ENCODE peak calls at places on chromosome 10, in eight cellular contexts. X is A172, E is Panc1, V is OCI-LY7, R is spleen, A is NCI-H1930, T is endothelial cell, B is GM04503. M is an unnamed sample.

GRCh38 chr10:65325913-65326312 is 1599.9 kb upstream of the LRRTM3 start:
- DNase-seq in A (no peak), T (no peak), X (no peak), R (no peak), E (no peak), B (no peak), V (no peak), M (no peak)

GRCh38 chr10:38054361-38054797 is 39.8 kb upstream of the ZNF37A start:
- DNase-seq in A (no peak), T (no peak), B (peak), R (no peak), X (no peak), V (no peak), E (no peak), M (no peak)

GRCh38 chr10:102072867-102073527 is 7.8 kb downstream of the HPS6 start:
- DNase-seq in V (peak), X (peak), B (no peak), T (peak), E (peak), A (peak), R (peak), M (peak)

GRCh38 chr10:133009218-133009954 is 67.0 kb upstream of the CFAP46 start:
- DNase-seq in A (no peak), B (no peak), X (peak), T (no peak), R (peak), E (no peak), V (no peak), M (no peak)

GRCh38 chr10:72261323-72262018 is 12.3 kb upstream of the DDIT4 start:
- DNase-seq in T (peak), V (peak), R (no peak), X (no peak), A (no peak), B (no peak), E (no peak), M (no peak)

GRCh38 chr10:15027741-15028140 is 16.0 kb upstream of the OLAH start:
- DNase-seq in R (no peak), V (no peak), A (no peak), X (no peak), T (no peak), E (no peak), B (no peak), M (no peak)

GRCh38 chr10:17607603-17608332 is 9.4 kb downstream of the HACD1 start:
- DNase-seq in E (no peak), A (no peak), T (no peak), V (peak), X (peak), R (no peak), B (no peak), M (peak)

GRCh38 chr10:123287594-123288247 is 133.5 kb downstream of the BUB3 start:
- DNase-seq in B (no peak), R (no peak), T (no peak), E (peak), X (peak), A (no peak), V (no peak), M (no peak)

GRCh38 chr10:34811968-34812514 is 3.1 kb downstream of the PARD3 start:
- DNase-seq in X (no peak), V (no peak), R (no peak), B (no peak), T (no peak), A (no peak), E (no peak), M (no peak)

GRCh38 chr10:71804067-71804466 is 30.7 kb upstream of the VSIR start:
- DNase-seq in R (peak), B (no peak), T (no peak), X (no peak), E (no peak), A (no peak), V (no peak), M (no peak)

GRCh38 chr10:17185873-17186272 is 15.6 kb downstream of the TRDMT1 start:
- DNase-seq in A (no peak), V (no peak), T (no peak), X (no peak), B (no peak), R (no peak), E (no peak), M (no peak)

GRCh38 chr10:72812798-72813430 is 80.6 kb upstream of the OIT3 start:
- DNase-seq in V (no peak), X (peak), R (no peak), T (no peak), E (peak), B (peak), A (no peak), M (no peak)

GRCh38 chr10:133532871-133533270 is 5.7 kb downstream of the CYP2E1 start:
- DNase-seq in R (no peak), B (no peak), T (no peak), A (no peak), V (no peak), E (no peak), X (no peak), M (no peak)

GRCh38 chr10:23399701-23400144 is 39.2 kb upstream of the OTUD1 start:
- DNase-seq in E (peak), T (no peak), R (no peak), X (peak), B (peak), A (no peak), V (no peak), M (no peak)

GRCh38 chr10:7409045-7409731 is 1.6 kb downstream of the SFMBT2 start:
- DNase-seq in A (no peak), R (peak), T (peak), B (no peak), V (peak), X (no peak), E (no peak), M (no peak)

GRCh38 chr10:71621783-71622526 is 97.6 kb downstream of the C10orf105 start:
- DNase-seq in A (no peak), X (peak), B (no peak), R (no peak), V (peak), E (no peak), T (no peak), M (no peak)

GRCh38 chr10:62024026-62024701 is 122.7 kb downstream of the ARID5B start:
- DNase-seq in V (no peak), X (peak), E (no peak), R (no peak), B (no peak), T (no peak), A (no peak), M (no peak)

GRCh38 chr10:11551915-11552602 is 59.4 kb downstream of the USP6NL start:
- DNase-seq in E (peak), R (no peak), X (peak), A (no peak), B (peak), V (no peak), T (no peak), M (no peak)

GRCh38 chr10:50990568-50991495 is 83.5 kb upstream of the PRKG1 start:
- DNase-seq in E (no peak), A (no peak), R (no peak), X (no peak), V (no peak), B (no peak), T (peak), M (no peak)

GRCh38 chr10:67665491-67665890 is 30.5 kb downstream of the CTNNA3 start:
- DNase-seq in E (peak), A (no peak), T (no peak), R (no peak), V (peak), B (no peak), X (no peak), M (no peak)

GRCh38 chr10:70132098-70133029 is at the start of gene AIFM2:
- DNase-seq in B (no peak), T (peak), E (no peak), V (no peak), R (peak), X (peak), A (peak), M (no peak)

GRCh38 chr10:132232553-132232949 is 45.8 kb downstream of the DPYSL4 start:
- DNase-seq in V (peak), E (no peak), X (no peak), T (no peak), R (no peak), B (no peak), A (no peak), M (no peak)